ENCODE peak calls at places on chromosomes 3 and 15, in eight cellular contexts. One of them, this sample, is unnamed.

GRCh38 chr3:176951144-176951543 is 246.1 kb downstream of the TBL1XR1 start:
- DNase-seq in left lung: no peak
- DNase-seq in neural crest cell: no peak
- DNase-seq in spleen: no peak
- DNase-seq in PC-3: peak
- DNase-seq in foreskin fibroblast: no peak
- DNase-seq in NB4: no peak
- DNase-seq in nephron progenitor cell: no peak
- DNase-seq in this sample: no peak

GRCh38 chr15:88141490-88141889 is 115.0 kb downstream of the NTRK3 start:
- DNase-seq in left lung: no peak
- DNase-seq in neural crest cell: no peak
- DNase-seq in spleen: no peak
- DNase-seq in PC-3: no peak
- DNase-seq in foreskin fibroblast: no peak
- DNase-seq in NB4: no peak
- DNase-seq in nephron progenitor cell: peak
- DNase-seq in this sample: no peak

GRCh38 chr3:107523361-107524213 is 825 bp downstream of the BBX start:
- DNase-seq in left lung: peak
- DNase-seq in neural crest cell: peak
- DNase-seq in spleen: peak
- DNase-seq in PC-3: peak
- DNase-seq in foreskin fibroblast: peak
- DNase-seq in NB4: peak
- DNase-seq in nephron progenitor cell: no peak
- DNase-seq in this sample: no peak

GRCh38 chr3:158084661-158085060 is 21.6 kb downstream of the SHOX2 start:
- DNase-seq in left lung: no peak
- DNase-seq in neural crest cell: no peak
- DNase-seq in spleen: no peak
- DNase-seq in PC-3: no peak
- DNase-seq in foreskin fibroblast: peak
- DNase-seq in NB4: no peak
- DNase-seq in nephron progenitor cell: no peak
- DNase-seq in this sample: no peak

GRCh38 chr3:38257583-38257982 is 8.0 kb upstream of the SLC22A13 start:
- DNase-seq in left lung: no peak
- DNase-seq in neural crest cell: no peak
- DNase-seq in spleen: no peak
- DNase-seq in PC-3: no peak
- DNase-seq in foreskin fibroblast: no peak
- DNase-seq in NB4: no peak
- DNase-seq in nephron progenitor cell: no peak
- DNase-seq in this sample: no peak

GRCh38 chr3:188700918-188701317 is 470.9 kb upstream of the TPRG1 start:
- DNase-seq in left lung: no peak
- DNase-seq in neural crest cell: no peak
- DNase-seq in spleen: no peak
- DNase-seq in PC-3: no peak
- DNase-seq in foreskin fibroblast: no peak
- DNase-seq in NB4: no peak
- DNase-seq in nephron progenitor cell: no peak
- DNase-seq in this sample: no peak

GRCh38 chr3:152264378-152264777 is 4.4 kb upstream of the MBNL1 start:
- DNase-seq in left lung: no peak
- DNase-seq in neural crest cell: no peak
- DNase-seq in spleen: no peak
- DNase-seq in PC-3: no peak
- DNase-seq in foreskin fibroblast: no peak
- DNase-seq in NB4: peak
- DNase-seq in nephron progenitor cell: no peak
- DNase-seq in this sample: no peak

GRCh38 chr3:134517796-134518195 is 31.9 kb downstream of the CEP63 start:
- DNase-seq in left lung: no peak
- DNase-seq in neural crest cell: no peak
- DNase-seq in spleen: no peak
- DNase-seq in PC-3: no peak
- DNase-seq in foreskin fibroblast: peak
- DNase-seq in NB4: no peak
- DNase-seq in nephron progenitor cell: no peak
- DNase-seq in this sample: no peak

GRCh38 chr3:13708301-13708700 is 159.4 kb downstream of the FBLN2 start:
- DNase-seq in left lung: no peak
- DNase-seq in neural crest cell: no peak
- DNase-seq in spleen: peak
- DNase-seq in PC-3: no peak
- DNase-seq in foreskin fibroblast: no peak
- DNase-seq in NB4: no peak
- DNase-seq in nephron progenitor cell: no peak
- DNase-seq in this sample: no peak

GRCh38 chr3:15367059-15367458 is 34.7 kb upstream of the SH3BP5 start:
- DNase-seq in left lung: no peak
- DNase-seq in neural crest cell: no peak
- DNase-seq in spleen: no peak
- DNase-seq in PC-3: peak
- DNase-seq in foreskin fibroblast: peak
- DNase-seq in NB4: no peak
- DNase-seq in nephron progenitor cell: no peak
- DNase-seq in this sample: no peak

GRCh38 chr3:173502983-173503568 is 105.5 kb downstream of the NLGN1 start:
- DNase-seq in left lung: no peak
- DNase-seq in neural crest cell: no peak
- DNase-seq in spleen: no peak
- DNase-seq in PC-3: no peak
- DNase-seq in foreskin fibroblast: peak
- DNase-seq in NB4: no peak
- DNase-seq in nephron progenitor cell: no peak
- DNase-seq in this sample: peak

GRCh38 chr15:72778796-72779195 is 4.8 kb downstream of the ADPGK start:
- DNase-seq in left lung: no peak
- DNase-seq in neural crest cell: no peak
- DNase-seq in spleen: no peak
- DNase-seq in PC-3: no peak
- DNase-seq in foreskin fibroblast: no peak
- DNase-seq in NB4: no peak
- DNase-seq in nephron progenitor cell: no peak
- DNase-seq in this sample: no peak

GRCh38 chr3:38843898-38844297 is 27.9 kb upstream of the SCN10A start:
- DNase-seq in left lung: no peak
- DNase-seq in neural crest cell: no peak
- DNase-seq in spleen: no peak
- DNase-seq in PC-3: peak
- DNase-seq in foreskin fibroblast: peak
- DNase-seq in NB4: peak
- DNase-seq in nephron progenitor cell: no peak
- DNase-seq in this sample: no peak

GRCh38 chr15:57224664-57225063 is 151.6 kb upstream of the CGNL1 start:
- DNase-seq in left lung: no peak
- DNase-seq in neural crest cell: no peak
- DNase-seq in spleen: no peak
- DNase-seq in PC-3: peak
- DNase-seq in foreskin fibroblast: peak
- DNase-seq in NB4: no peak
- DNase-seq in nephron progenitor cell: no peak
- DNase-seq in this sample: no peak

GRCh38 chr3:138914870-138915502 is 32.0 kb downstream of the FOXL2 start:
- DNase-seq in left lung: no peak
- DNase-seq in neural crest cell: no peak
- DNase-seq in spleen: no peak
- DNase-seq in PC-3: peak
- DNase-seq in foreskin fibroblast: peak
- DNase-seq in NB4: peak
- DNase-seq in nephron progenitor cell: no peak
- DNase-seq in this sample: no peak

GRCh38 chr3:36679384-36680200 is 84.8 kb downstream of the DCLK3 start:
- DNase-seq in left lung: no peak
- DNase-seq in neural crest cell: no peak
- DNase-seq in spleen: no peak
- DNase-seq in PC-3: peak
- DNase-seq in foreskin fibroblast: peak
- DNase-seq in NB4: peak
- DNase-seq in nephron progenitor cell: no peak
- DNase-seq in this sample: peak

GRCh38 chr15:55782901-55783300 is 39.9 kb upstream of the PRTG start:
- DNase-seq in left lung: no peak
- DNase-seq in neural crest cell: no peak
- DNase-seq in spleen: no peak
- DNase-seq in PC-3: no peak
- DNase-seq in foreskin fibroblast: peak
- DNase-seq in NB4: no peak
- DNase-seq in nephron progenitor cell: no peak
- DNase-seq in this sample: no peak

GRCh38 chr3:190131329-190131728 is 10.6 kb upstream of the P3H2 start:
- DNase-seq in left lung: no peak
- DNase-seq in neural crest cell: no peak
- DNase-seq in spleen: no peak
- DNase-seq in PC-3: peak
- DNase-seq in foreskin fibroblast: peak
- DNase-seq in NB4: no peak
- DNase-seq in nephron progenitor cell: no peak
- DNase-seq in this sample: no peak

GRCh38 chr3:64048631-64049061 is 25.4 kb upstream of the PSMD6 start:
- DNase-seq in left lung: no peak
- DNase-seq in neural crest cell: no peak
- DNase-seq in spleen: no peak
- DNase-seq in PC-3: peak
- DNase-seq in foreskin fibroblast: peak
- DNase-seq in NB4: peak
- DNase-seq in nephron progenitor cell: no peak
- DNase-seq in this sample: no peak

GRCh38 chr3:16918683-16919025 is 33.9 kb downstream of the PLCL2 start:
- DNase-seq in left lung: no peak
- DNase-seq in neural crest cell: no peak
- DNase-seq in spleen: no peak
- DNase-seq in PC-3: no peak
- DNase-seq in foreskin fibroblast: no peak
- DNase-seq in NB4: no peak
- DNase-seq in nephron progenitor cell: no peak
- DNase-seq in this sample: no peak

GRCh38 chr3:34973586-34973985 is 665.7 kb upstream of the ARPP21 start:
- DNase-seq in left lung: no peak
- DNase-seq in neural crest cell: no peak
- DNase-seq in spleen: no peak
- DNase-seq in PC-3: no peak
- DNase-seq in foreskin fibroblast: no peak
- DNase-seq in NB4: no peak
- DNase-seq in nephron progenitor cell: no peak
- DNase-seq in this sample: no peak

GRCh38 chr3:181935915-181936314 is 224.2 kb downstream of the SOX2 start:
- DNase-seq in left lung: no peak
- DNase-seq in neural crest cell: no peak
- DNase-seq in spleen: no peak
- DNase-seq in PC-3: peak
- DNase-seq in foreskin fibroblast: no peak
- DNase-seq in NB4: no peak
- DNase-seq in nephron progenitor cell: no peak
- DNase-seq in this sample: no peak

DNA sequence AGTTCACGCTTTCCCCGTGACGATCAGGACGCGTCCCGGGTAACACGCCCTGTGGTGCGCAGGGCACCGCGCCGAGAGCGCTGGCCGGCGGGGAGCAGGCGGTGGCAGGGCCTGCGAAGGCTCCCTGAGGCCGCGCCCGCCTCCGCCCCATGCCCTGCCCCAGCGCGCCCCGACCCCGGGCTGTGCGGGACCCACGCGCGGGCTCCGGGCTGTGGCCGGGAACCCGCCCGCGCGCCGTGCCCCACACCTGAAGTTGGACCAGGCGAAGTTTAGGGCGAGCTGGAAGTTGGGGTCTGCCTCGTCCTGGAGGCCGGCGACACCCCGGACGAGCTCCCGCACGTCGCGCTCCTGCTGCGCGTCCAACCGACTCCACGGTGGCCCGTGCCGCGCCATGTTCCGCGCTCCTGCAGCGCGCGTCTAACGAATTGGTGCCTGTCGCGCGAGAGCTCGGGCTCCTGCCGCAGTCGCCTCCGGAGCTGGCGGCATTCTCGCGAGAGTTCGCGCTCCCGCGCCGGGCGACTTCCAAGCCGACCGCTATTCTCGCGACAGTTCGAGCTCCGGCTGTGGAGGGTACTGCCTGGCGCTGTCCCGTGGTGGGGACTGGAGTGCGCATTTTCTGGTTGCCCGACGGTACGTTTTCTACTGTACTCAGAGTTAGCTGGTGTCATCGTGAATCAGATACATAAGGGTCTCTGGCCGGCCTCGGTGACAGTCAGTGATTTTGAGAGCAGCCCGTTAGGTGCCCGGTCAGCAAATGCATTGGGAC is at the start of gene TUBGCP5:
- DNase-seq in left lung: peak
- DNase-seq in neural crest cell: peak
- DNase-seq in spleen: peak
- DNase-seq in PC-3: peak
- DNase-seq in foreskin fibroblast: peak
- DNase-seq in NB4: peak
- DNase-seq in nephron progenitor cell: peak
- DNase-seq in this sample: peak
- TF ChIP-seq CTCF in left lung: peak
- TF ChIP-seq CTCF in neural crest cell: peak
- TF ChIP-seq CTCF in spleen: peak
- TF ChIP-seq CTCF in PC-3: no peak
- TF ChIP-seq CTCF in foreskin fibroblast: no peak
- TF ChIP-seq CTCF in NB4: peak
- TF ChIP-seq CTCF in nephron progenitor cell: peak
- TF ChIP-seq CTCF in this sample: peak

GRCh38 chr3:10511809-10512494 is 6.6 kb upstream of the ATP2B2 start:
- DNase-seq in left lung: no peak
- DNase-seq in neural crest cell: no peak
- DNase-seq in spleen: peak
- DNase-seq in PC-3: peak
- DNase-seq in foreskin fibroblast: peak
- DNase-seq in NB4: no peak
- DNase-seq in nephron progenitor cell: no peak
- DNase-seq in this sample: peak
- TF ChIP-seq CTCF in left lung: no peak
- TF ChIP-seq CTCF in neural crest cell: no peak
- TF ChIP-seq CTCF in spleen: no peak
- TF ChIP-seq CTCF in PC-3: no peak
- TF ChIP-seq CTCF in foreskin fibroblast: no peak
- TF ChIP-seq CTCF in NB4: no peak
- TF ChIP-seq CTCF in nephron progenitor cell: no peak
- TF ChIP-seq CTCF in this sample: no peak

DNA sequence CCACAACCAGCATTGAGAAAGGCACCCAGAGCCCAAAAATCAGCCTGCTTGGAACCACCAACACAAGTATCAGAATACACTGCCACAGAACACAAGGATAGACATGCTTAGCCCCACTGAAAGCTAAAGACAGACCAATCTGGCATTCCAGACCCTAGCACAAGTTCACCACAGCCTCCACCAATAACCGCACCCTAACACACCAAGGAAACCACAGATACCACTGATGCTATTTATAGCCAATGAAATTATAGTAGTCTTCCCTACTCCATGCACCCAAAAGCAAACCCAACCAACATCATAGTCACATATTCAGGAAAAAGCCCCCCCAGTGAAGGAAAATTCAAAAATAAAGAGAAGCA is 83.9 kb upstream of the STT3B start:
- DNase-seq in left lung: no peak
- DNase-seq in neural crest cell: no peak
- DNase-seq in spleen: no peak
- DNase-seq in PC-3: no peak
- DNase-seq in foreskin fibroblast: no peak
- DNase-seq in NB4: no peak
- DNase-seq in nephron progenitor cell: no peak
- DNase-seq in this sample: no peak
- TF ChIP-seq CTCF in left lung: no peak
- TF ChIP-seq CTCF in neural crest cell: no peak
- TF ChIP-seq CTCF in spleen: no peak
- TF ChIP-seq CTCF in PC-3: no peak
- TF ChIP-seq CTCF in foreskin fibroblast: no peak
- TF ChIP-seq CTCF in NB4: no peak
- TF ChIP-seq CTCF in nephron progenitor cell: no peak
- TF ChIP-seq CTCF in this sample: no peak

GRCh38 chr3:147940846-147941245 is 531.7 kb downstream of the ZIC1 start:
- DNase-seq in left lung: no peak
- DNase-seq in neural crest cell: no peak
- DNase-seq in spleen: no peak
- DNase-seq in PC-3: no peak
- DNase-seq in foreskin fibroblast: no peak
- DNase-seq in NB4: no peak
- DNase-seq in nephron progenitor cell: no peak
- DNase-seq in this sample: no peak
- TF ChIP-seq CTCF in left lung: no peak
- TF ChIP-seq CTCF in neural crest cell: no peak
- TF ChIP-seq CTCF in spleen: no peak
- TF ChIP-seq CTCF in PC-3: no peak
- TF ChIP-seq CTCF in foreskin fibroblast: no peak
- TF ChIP-seq CTCF in NB4: no peak
- TF ChIP-seq CTCF in nephron progenitor cell: no peak
- TF ChIP-seq CTCF in this sample: no peak

This sample was measured in AG04449.